ENCODE peak calls at places on chromosomes 11 and 22, in five cellular contexts. J, M, E, I and G are unnamed samples.

GRCh38 chr11:60844045-60844869 is 2.3 kb downstream of the CCDC86 start:
- DNase-seq in I (no peak), M (no peak), J (no peak), E (no peak), G (no peak)

GRCh38 chr11:107859459-107860239 is 1.1 kb upstream of the SLC35F2 start:
- DNase-seq in I (peak), J (peak), E (peak), M (peak), G (no peak)

GRCh38 chr22:31089101-31090100 is 8.3 kb downstream of the SMTN start:
- DNase-seq in J (peak), E (peak), M (peak), I (peak), G (no peak)

GRCh38 chr11:11624926-11625325 is 3.1 kb upstream of the GALNT18 start:
- DNase-seq in J (no peak), E (no peak), M (no peak), I (no peak), G (no peak)

GRCh38 chr11:2325719-2326118 is 23.9 kb downstream of the TSPAN32 start:
- DNase-seq in I (no peak), J (no peak), E (peak), M (peak), G (no peak)

GRCh38 chr22:42769238-42769573 is 48.5 kb upstream of the A4GALT start:
- DNase-seq in M (no peak), J (no peak), E (no peak), I (no peak), G (no peak)

GRCh38 chr11:85664561-85665481 is at the start of gene CREBZF:
- DNase-seq in J (peak), M (peak), I (peak), E (peak), G (peak)

GRCh38 chr11:64447717-64448598 is 89.0 kb downstream of the RPS6KA4 start:
- DNase-seq in I (peak), J (peak), M (peak), E (no peak), G (no peak)

GRCh38 chr11:1371377-1371776 is 18.4 kb upstream of the BRSK2 start:
- DNase-seq in E (no peak), J (no peak), M (no peak), I (no peak), G (no peak)

GRCh38 chr11:12674936-12675696 is 895 bp downstream of the TEAD1 start:
- DNase-seq in E (peak), I (peak), M (peak), J (peak), G (no peak)

GRCh38 chr11:67484847-67485311 is 2.1 kb downstream of the AIP start:
- DNase-seq in J (no peak), I (no peak), E (peak), M (no peak), G (no peak)

GRCh38 chr11:131745405-131745804 is 375.0 kb downstream of the NTM start:
- DNase-seq in E (no peak), I (no peak), J (no peak), M (no peak), G (no peak)

GRCh38 chr22:29609139-29609538 is 5.7 kb downstream of the NF2 start:
- DNase-seq in M (no peak), I (no peak), E (no peak), J (no peak), G (no peak)

GRCh38 chr22:43814264-43814663 is 2.2 kb upstream of the EFCAB6 start:
- DNase-seq in J (no peak), E (no peak), M (no peak), I (no peak), G (no peak)

GRCh38 chr11:504053-504993 is 2.7 kb downstream of the RNH1 start:
- DNase-seq in E (peak), J (peak), I (peak), M (peak), G (no peak)

GRCh38 chr11:12693485-12694181 is 19.4 kb downstream of the TEAD1 start:
- DNase-seq in E (peak), M (peak), J (peak), I (peak), G (no peak)

GRCh38 chr11:117292616-117293015 is 1.5 kb downstream of the BACE1-AS start:
- DNase-seq in I (no peak), M (no peak), E (no peak), J (no peak), G (no peak)

GRCh38 chr11:124892750-124893454 is 4.8 kb downstream of the ROBO4 start:
- DNase-seq in I (no peak), J (peak), E (no peak), M (no peak), G (peak)

GRCh38 chr11:7533199-7534029 is 19.6 kb downstream of the PPFIBP2 start:
- DNase-seq in I (no peak), E (no peak), M (no peak), J (no peak), G (no peak)

GRCh38 chr11:114326776-114327175 is 30.6 kb downstream of the NNMT start:
- DNase-seq in I (no peak), J (no peak), E (no peak), M (no peak), G (no peak)

GRCh38 chr22:23527971-23528740 is 51.9 kb downstream of the IGLL1 start:
- DNase-seq in J (no peak), I (no peak), E (peak), M (no peak), G (no peak)

GRCh38 chr11:126411971-126412381 is 56.5 kb downstream of the ST3GAL4 start:
- DNase-seq in E (no peak), I (no peak), M (no peak), J (peak), G (no peak)

GRCh38 chr22:49243335-49243734 is 584.3 kb downstream of the BRD1 start:
- DNase-seq in J (peak), M (no peak), I (no peak), E (no peak), G (no peak)

GRCh38 chr22:23199159-23199558 is 18.9 kb downstream of the BCR start:
- DNase-seq in I (no peak), E (no peak), J (no peak), M (no peak), G (no peak)

GRCh38 chr22:23764931-23765881 is 2.4 kb downstream of the C22orf15 start:
- DNase-seq in M (no peak), E (no peak), J (no peak), I (no peak), G (no peak)

GRCh38 chr11:8756201-8756600 is 73.6 kb downstream of the RPL27A start:
- DNase-seq in M (peak), I (no peak), E (no peak), J (no peak), G (no peak)

GRCh38 chr11:8758619-8759169 is 76.1 kb downstream of the RPL27A start:
- DNase-seq in E (no peak), I (no peak), J (no peak), M (no peak), G (no peak)

GRCh38 chr11:8757047-8757446 is 74.5 kb downstream of the RPL27A start:
- DNase-seq in E (no peak), M (no peak), J (no peak), I (no peak), G (no peak)

GRCh38 chr11:8757533-8757932 is 74.9 kb downstream of the RPL27A start:
- DNase-seq in M (no peak), J (no peak), I (no peak), E (no peak), G (no peak)

GRCh38 chr11:8754241-8754640 is 71.6 kb downstream of the RPL27A start:
- DNase-seq in E (no peak), I (no peak), J (no peak), M (no peak), G (no peak)
- TF ChIP-seq CTCF in E (no peak), I (peak), J (no peak), M (no peak), G (no peak)

DNA sequence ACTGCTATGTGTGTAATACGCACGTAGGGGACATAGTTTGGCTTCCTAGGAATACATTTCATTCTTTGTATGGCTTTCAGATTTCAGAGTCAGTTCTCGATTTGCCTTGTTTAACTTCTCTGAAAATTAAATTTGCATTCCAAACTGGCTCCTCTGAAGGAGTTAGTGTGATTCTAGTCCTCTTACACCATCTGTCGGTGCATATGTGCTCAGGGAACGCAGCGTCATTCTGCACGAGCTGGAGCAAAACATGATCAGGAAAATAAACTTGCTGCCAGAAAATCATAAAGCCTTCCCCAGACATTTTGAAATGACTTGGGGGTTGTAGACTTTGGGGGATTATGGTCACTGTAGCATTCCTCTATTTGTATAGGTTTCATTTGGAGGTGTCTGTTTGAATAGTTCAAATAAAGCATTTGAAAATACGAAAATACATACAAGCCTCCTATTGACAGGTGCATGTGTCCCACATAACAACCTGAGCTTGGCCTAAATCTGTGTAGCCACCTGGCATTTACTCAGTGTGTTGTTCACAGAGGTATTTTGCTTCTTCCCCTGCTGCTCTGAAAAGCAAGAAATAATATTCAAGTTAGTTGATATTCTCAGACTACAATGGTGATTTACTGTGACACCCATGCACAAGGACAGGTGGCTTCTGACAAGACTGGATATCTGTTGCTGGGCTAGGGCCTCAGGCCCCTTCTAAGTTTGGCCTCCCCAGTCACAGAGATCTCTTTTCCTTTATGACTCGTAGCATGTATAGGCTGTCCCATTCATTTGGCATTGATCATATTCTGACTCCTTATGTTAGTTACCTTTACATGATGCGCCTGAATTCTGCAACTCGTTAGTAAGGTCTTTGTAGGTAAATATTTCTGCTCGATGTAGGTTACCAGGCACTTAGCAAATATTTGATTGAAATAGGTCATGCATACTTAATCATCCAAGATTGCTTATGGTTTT is 81.6 kb upstream of the SORL1-AS1 start:
- DNase-seq in J (peak), M (no peak), I (no peak), E (no peak), G (peak)
- TF ChIP-seq CTCF in J (peak), M (no peak), I (peak), E (peak), G (peak)

GRCh38 chr11:94759522-94759921 is 8.6 kb upstream of the AMOTL1 start:
- DNase-seq in M (no peak), E (no peak), I (no peak), J (no peak), G (no peak)

GRCh38 chr11:94762995-94763394 is 5.2 kb upstream of the AMOTL1 start:
- DNase-seq in J (no peak), I (no peak), M (no peak), E (no peak), G (no peak)

GRCh38 chr11:94760296-94760695 is 7.9 kb upstream of the AMOTL1 start:
- DNase-seq in E (no peak), M (no peak), I (no peak), J (no peak), G (no peak)

GRCh38 chr11:94758671-94759070 is 9.5 kb upstream of the AMOTL1 start:
- DNase-seq in I (no peak), J (no peak), E (no peak), M (no peak), G (no peak)

GRCh38 chr11:94762208-94762607 is 5.9 kb upstream of the AMOTL1 start:
- DNase-seq in I (no peak), J (no peak), M (no peak), E (no peak), G (no peak)
- TF ChIP-seq CTCF in I (peak), J (peak), M (no peak), E (no peak), G (peak)

DNA sequence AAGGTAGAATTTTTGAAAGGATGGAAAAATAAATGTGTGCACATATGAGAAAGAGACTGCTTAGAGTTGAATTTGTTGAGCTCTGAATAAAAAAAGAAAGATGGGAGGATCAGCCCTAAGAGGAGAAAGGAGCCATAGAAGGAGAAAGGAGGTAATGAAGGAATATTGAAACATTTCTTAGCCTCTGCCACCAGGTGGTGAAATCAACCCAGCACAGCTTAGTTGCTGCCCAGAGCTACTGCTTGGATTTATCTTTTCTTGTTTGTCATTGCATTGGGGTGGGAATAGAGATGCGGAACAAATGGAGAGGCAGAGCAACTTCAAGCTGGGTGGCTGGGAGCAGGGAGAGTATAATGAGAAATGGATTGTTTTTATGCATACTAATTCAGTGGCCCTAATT is 80.4 kb downstream of the SERGEF start:
- DNase-seq in E (no peak), M (no peak), J (no peak), I (no peak), G (no peak)
- TF ChIP-seq CTCF in E (no peak), M (no peak), J (no peak), I (no peak), G (no peak)

GRCh38 chr22:39175127-39176066 is 22.9 kb upstream of the CBX7 start:
- DNase-seq in E (no peak), M (no peak), I (no peak), J (no peak), G (peak)
- TF ChIP-seq CTCF in E (no peak), M (no peak), I (no peak), J (no peak), G (no peak)

GRCh38 chr11:44634401-44635281 is 69.2 kb downstream of the CD82 start:
- DNase-seq in J (peak), M (peak), I (peak), E (no peak), G (peak)

GRCh38 chr11:44632466-44633123 is 67.1 kb downstream of the CD82 start:
- DNase-seq in E (no peak), J (peak), M (peak), I (peak), G (peak)

GRCh38 chr11:44631831-44632230 is 66.4 kb downstream of the CD82 start:
- DNase-seq in E (no peak), M (peak), I (no peak), J (peak), G (peak)

GRCh38 chr11:44630511-44631210 is 65.2 kb downstream of the CD82 start:
- DNase-seq in I (no peak), E (no peak), J (peak), M (peak), G (peak)

GRCh38 chr11:44633641-44634040 is 68.2 kb downstream of the CD82 start:
- DNase-seq in I (no peak), J (peak), E (no peak), M (no peak), G (no peak)
- TF ChIP-seq CTCF in I (no peak), J (peak), E (no peak), M (no peak), G (peak)

GRCh38 chr11:74877132-74877531 is 71.8 kb downstream of the XRRA1 start:
- DNase-seq in I (no peak), J (no peak), M (no peak), E (no peak), G (no peak)
- TF ChIP-seq CTCF in I (peak), J (peak), M (no peak), E (peak), G (peak)

DNA sequence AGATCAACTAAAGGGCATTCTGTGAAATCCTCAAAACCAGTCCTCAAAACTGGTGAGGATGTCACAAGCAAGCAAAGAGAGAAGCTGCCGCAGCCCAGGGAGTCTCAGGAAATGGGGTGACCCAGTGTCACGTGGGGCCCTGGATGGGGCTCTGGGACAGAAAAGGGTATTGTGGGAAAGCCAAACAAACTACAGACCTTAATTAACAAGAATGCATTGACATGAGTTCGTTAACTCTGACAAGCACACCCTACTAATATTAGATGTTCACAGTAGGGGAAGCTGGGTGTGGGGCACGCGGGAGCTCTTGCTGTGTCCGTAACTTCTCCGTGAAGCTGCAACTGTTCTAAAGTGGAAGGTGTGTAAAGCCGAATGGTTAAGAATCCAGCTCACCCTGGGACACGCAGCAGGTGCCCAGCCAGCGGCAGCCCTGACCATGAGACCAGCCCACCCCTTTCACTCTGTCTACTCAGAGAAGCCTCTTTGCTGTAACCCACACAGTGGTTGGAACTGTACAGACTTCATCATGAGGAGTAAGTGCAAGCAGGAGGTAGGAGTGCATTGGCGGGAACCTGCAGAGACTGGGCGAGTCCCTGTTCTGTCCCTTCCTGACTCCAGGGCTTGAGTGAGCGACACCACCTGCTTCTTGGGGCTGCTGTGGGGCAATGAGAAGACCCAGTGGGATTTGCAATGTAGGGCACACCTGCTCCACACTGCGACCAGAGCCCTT is 17.9 kb downstream of the LINC01488 start:
- DNase-seq in M (no peak), E (peak), J (no peak), I (no peak), G (no peak)
- TF ChIP-seq CTCF in M (no peak), E (no peak), J (no peak), I (no peak), G (no peak)

GRCh38 chr11:92960886-92961285 is 8.6 kb upstream of the MTNR1B start:
- DNase-seq in E (no peak), J (no peak), I (no peak), M (no peak), G (no peak)
- TF ChIP-seq CTCF in E (no peak), J (no peak), I (no peak), M (no peak), G (no peak)